ENCODE peak calls at places on chromosomes 6 and 20, in six cellular contexts. Q is adipocyte, C is psoas muscle, M is small intestine, R is left ventricle myocardium inferior, Z is heart left ventricle. I is an unnamed sample.

GRCh38 chr6:54288476-54288875 is 19.8 kb upstream of the TINAG start:
- DNase-seq in Q (no peak), M (no peak), C (no peak), R (no peak), Z (no peak), I (no peak)

GRCh38 chr6:142458857-142459256 is 157.1 kb downstream of the ADGRG6 start:
- DNase-seq in Z (no peak), R (no peak), M (no peak), Q (no peak), C (no peak), I (no peak)

GRCh38 chr20:6651016-6651415 is 116.5 kb upstream of the BMP2 start:
- DNase-seq in Z (no peak), C (peak; percentile 69), Q (no peak), R (no peak), M (no peak), I (no peak)

GRCh38 chr6:115396112-115396906 is 664.4 kb downstream of the FRK start:
- DNase-seq in M (no peak), C (no peak), Q (no peak), R (no peak), Z (no peak), I (no peak)

GRCh38 chr20:47546184-47547033 is 44.7 kb downstream of the NCOA3 start:
- DNase-seq in R (no peak), C (no peak), M (no peak), Z (no peak), Q (peak; percentile 83), I (no peak)

GRCh38 chr20:51532577-51533191 is 9.8 kb downstream of the NFATC2 start:
- DNase-seq in Z (peak; percentile 78), R (peak; percentile 52), C (peak; percentile 64), M (no peak), Q (no peak), I (peak; percentile 51)

GRCh38 chr20:49286689-49287551 is 9.1 kb upstream of the ZNFX1 start:
- DNase-seq in Q (no peak), C (no peak), R (no peak), Z (no peak), M (peak; percentile 72), I (no peak)

GRCh38 chr20:47274449-47275108 is 81.9 kb downstream of the ZMYND8 start:
- DNase-seq in M (no peak), C (no peak), Q (peak; percentile 92), R (no peak), Z (no peak), I (no peak)

GRCh38 chr6:43035495-43036194 is 14.2 kb downstream of the RRP36 start:
- DNase-seq in Z (peak; percentile 83), C (peak; percentile 71), M (no peak), Q (no peak), R (peak; percentile 73), I (no peak)

GRCh38 chr6:26272171-26272631 is 92.8 kb upstream of the BTN3A2 start:
- DNase-seq in Z (no peak), Q (no peak), M (peak; percentile 65), R (peak; percentile 20), C (peak; percentile 20), I (peak; percentile 75)

GRCh38 chr6:3137057-3137777 is 18.7 kb downstream of the BPHL start:
- DNase-seq in M (peak; percentile 34), Q (peak; percentile 14), C (no peak), Z (no peak), R (no peak), I (no peak)

GRCh38 chr20:48789781-48790544 is 37.8 kb downstream of the PREX1 start:
- DNase-seq in R (no peak), Z (no peak), M (no peak), C (no peak), Q (no peak), I (no peak)

GRCh38 chr20:63309261-63310071 is 16.5 kb downstream of the COL20A1 start:
- DNase-seq in M (peak; percentile 8), Z (peak; percentile 61), Q (peak; percentile 70), C (peak; percentile 48), R (peak; percentile 38), I (no peak)

GRCh38 chr6:152916035-152916434 is 66.8 kb downstream of the FBXO5 start:
- DNase-seq in R (no peak), M (no peak), Z (no peak), C (no peak), Q (no peak), I (no peak)

GRCh38 chr6:161476711-161477110 is 202.8 kb upstream of the AGPAT4 start:
- DNase-seq in Q (no peak), C (peak; percentile 28), M (no peak), R (no peak), Z (peak; percentile 58), I (no peak)

GRCh38 chr20:22529150-22530019 is 55.0 kb downstream of the FOXA2 start:
- DNase-seq in M (no peak), R (no peak), Z (no peak), Q (no peak), C (no peak), I (no peak)

GRCh38 chr6:169847773-169848380 is 96.5 kb downstream of the ERMARD start:
- DNase-seq in R (no peak), M (no peak), Q (no peak), Z (no peak), C (no peak), I (no peak)

GRCh38 chr20:46572181-46572580 is 21.7 kb upstream of the OCSTAMP start:
- DNase-seq in M (no peak), Q (no peak), R (peak; percentile 61), C (no peak), Z (peak; percentile 48), I (no peak)

GRCh38 chr20:37145014-37145413 is 34.1 kb upstream of the RPN2 start:
- DNase-seq in Q (peak; percentile 22), Z (no peak), M (no peak), C (no peak), R (no peak), I (no peak)

GRCh38 chr6:117375446-117375845 is 50.3 kb downstream of the ROS1 start:
- DNase-seq in Z (no peak), C (no peak), R (no peak), M (no peak), Q (no peak), I (no peak)

GRCh38 chr20:35465976-35466375 is 10.6 kb downstream of the CEP250 start:
- DNase-seq in C (peak; percentile 59), R (peak; percentile 40), M (no peak), Q (no peak), Z (no peak), I (no peak)

GRCh38 chr6:26322645-26323482 is 42.1 kb upstream of the BTN3A2 start:
- DNase-seq in R (no peak), Z (no peak), M (peak; percentile 75), C (no peak), Q (peak; percentile 94), I (no peak)

GRCh38 chr6:168300975-168301647 is 18.5 kb downstream of the DACT2 start:
- DNase-seq in C (no peak), Q (no peak), Z (no peak), M (no peak), R (no peak), I (no peak)

GRCh38 chr20:52179331-52180166 is 12.0 kb downstream of the ZFP64 start:
- DNase-seq in R (no peak), Z (no peak), Q (no peak), M (no peak), C (no peak), I (no peak)

GRCh38 chr6:168370310-168370991 is 50.9 kb upstream of the DACT2 start:
- DNase-seq in C (peak; percentile 77), Q (no peak), Z (peak; percentile 76), M (peak; percentile 63), R (peak; percentile 77), I (peak; percentile 74)

GRCh38 chr6:159595173-159595572 is 97.9 kb downstream of the SOD2 start:
- DNase-seq in Q (peak; percentile 74), R (no peak), M (no peak), C (no peak), Z (no peak), I (no peak)

GRCh38 chr6:126056355-126057004 is 70.1 kb downstream of the TRMT11 start:
- DNase-seq in Z (no peak), M (no peak), R (no peak), Q (no peak), C (no peak), I (no peak)

GRCh38 chr6:129525055-129525454 is 184.9 kb downstream of the ARHGAP18 start:
- DNase-seq in M (no peak), Z (no peak), Q (peak; percentile 49), C (no peak), R (no peak), I (no peak)

GRCh38 chr6:55276745-55277627 is 50.3 kb upstream of the GFRAL start:
- DNase-seq in M (peak; percentile 66), C (no peak), Q (peak; percentile 83), R (peak; percentile 20), Z (peak; percentile 51), I (no peak)

GRCh38 chr20:57317789-57318371 is 11.7 kb upstream of the SPO11 start:
- DNase-seq in C (no peak), M (no peak), Z (no peak), R (no peak), Q (no peak), I (no peak)

GRCh38 chr6:148599967-148600426 is 146.8 kb upstream of the UST start:
- DNase-seq in R (no peak), Q (peak; percentile 15), C (no peak), Z (no peak), M (no peak), I (no peak)

GRCh38 chr6:148598690-148599089 is 148.1 kb upstream of the UST start:
- DNase-seq in Q (no peak), R (no peak), Z (no peak), M (no peak), C (no peak), I (no peak)

GRCh38 chr6:148596886-148597455 is 149.9 kb upstream of the UST start:
- DNase-seq in Z (no peak), R (no peak), Q (no peak), M (no peak), C (no peak), I (no peak)

GRCh38 chr6:148602136-148602535 is 144.7 kb upstream of the UST start:
- DNase-seq in M (no peak), Z (no peak), R (no peak), C (no peak), Q (no peak), I (no peak)
- H3K9me3 ChIP-seq in M (no peaks in the 10 kb centered on the region), Z (no peaks in the 10 kb centered on the region), R (no peaks in the 10 kb centered on the region), C (no peaks in the 10 kb centered on the region), Q (peaks cover 5% of the 10 kb centered on the region), I (no peaks in the 10 kb centered on the region)

GRCh38 chr6:133938533-133938932 is 14.5 kb upstream of the TBPL1 start:
- DNase-seq in M (no peak), R (no peak), Q (no peak), C (no peak), Z (no peak), I (no peak)
- H3K9me3 ChIP-seq in M (no peaks in the 10 kb centered on the region), R (peaks cover 15% of the 10 kb centered on the region), Q (no peaks in the 10 kb centered on the region), C (no peaks in the 10 kb centered on the region), Z (no peaks in the 10 kb centered on the region), I (no peaks in the 10 kb centered on the region)

GRCh38 chr6:79170431-79170830 is 64.1 kb downstream of the HMGN3 start:
- DNase-seq in M (no peak), R (no peak), Q (no peak), Z (no peak), C (no peak), I (no peak)
- H3K9me3 ChIP-seq in M (no peaks in the 10 kb centered on the region), R (no peaks in the 10 kb centered on the region), Q (no peaks in the 10 kb centered on the region), Z (no peaks in the 10 kb centered on the region), C (no peaks in the 10 kb centered on the region), I (no peaks in the 10 kb centered on the region)

GRCh38 chr6:149186873-149187272 is 130.6 kb upstream of the TAB2 start:
- DNase-seq in M (no peak), C (no peak), Z (no peak), R (no peak), Q (no peak), I (no peak)
- H3K9me3 ChIP-seq in M (no peaks in the 10 kb centered on the region), C (peaks cover 6% of the 10 kb centered on the region), Z (peaks cover 5% of the 10 kb centered on the region), R (peaks cover 35% of the 10 kb centered on the region), Q (peaks cover 31% of the 10 kb centered on the region), I (peaks cover 6% of the 10 kb centered on the region)

GRCh38 chr20:55893031-55893430 is 112.3 kb downstream of the CBLN4 start:
- DNase-seq in C (no peak), R (no peak), Z (no peak), Q (no peak), M (no peak), I (no peak)
- H3K9me3 ChIP-seq in C (peaks cover 3% of the 10 kb centered on the region), R (peaks cover 12% of the 10 kb centered on the region), Z (peaks cover 5% of the 10 kb centered on the region), Q (peaks cover 10% of the 10 kb centered on the region), M (no peaks in the 10 kb centered on the region), I (no peaks in the 10 kb centered on the region)